ENCODE peak calls at places on chromosomes 13 and 19, in seven cellular contexts. One of them, this sample, is unnamed.

GRCh38 chr13:100673376-100673830 is 1.2 kb downstream of the TMTC4 start:
- DNase-seq in stimulated activated CD4-positive, alpha-beta T cell treated with anti-CD3 and anti-CD28 coated beads, Interleukin-4, amount 100 ng/mL, for 4 hours: no peak
- DNase-seq in GM13976: no peak
- DNase-seq in MV-4-11: no peak
- DNase-seq in H9: peak; percentile 47
- DNase-seq in SJCRH30: no peak
- DNase-seq in HS-5: no peak
- DNase-seq in this sample: no peak

GRCh38 chr19:10753305-10753704 is 35.4 kb downstream of the DNM2 start:
- DNase-seq in MV-4-11: no peak
- DNase-seq in GM13976: no peak
- DNase-seq in HS-5: no peak
- DNase-seq in SJCRH30: no peak
- DNase-seq in H9: no peak
- DNase-seq in stimulated activated CD4-positive, alpha-beta T cell treated with anti-CD3 and anti-CD28 coated beads, Interleukin-4, amount 100 ng/mL, for 4 hours: no peak
- DNase-seq in this sample: no peak

GRCh38 chr13:34847751-34848150 is 94.3 kb upstream of the NBEA start:
- DNase-seq in HS-5: no peak
- DNase-seq in GM13976: no peak
- DNase-seq in SJCRH30: no peak
- DNase-seq in stimulated activated CD4-positive, alpha-beta T cell treated with anti-CD3 and anti-CD28 coated beads, Interleukin-4, amount 100 ng/mL, for 4 hours: no peak
- DNase-seq in MV-4-11: no peak
- DNase-seq in H9: peak; percentile 54
- DNase-seq in this sample: no peak

GRCh38 chr19:7386308-7386707 is 37.6 kb downstream of the ARHGEF18 start:
- DNase-seq in H9: peak; percentile 40
- DNase-seq in stimulated activated CD4-positive, alpha-beta T cell treated with anti-CD3 and anti-CD28 coated beads, Interleukin-4, amount 100 ng/mL, for 4 hours: no peak
- DNase-seq in MV-4-11: no peak
- DNase-seq in HS-5: no peak
- DNase-seq in SJCRH30: no peak
- DNase-seq in GM13976: no peak
- DNase-seq in this sample: no peak

GRCh38 chr19:34096020-34096915 is 76.0 kb upstream of the LSM14A start:
- DNase-seq in SJCRH30: peak; percentile 75
- DNase-seq in H9: peak; percentile 46
- DNase-seq in HS-5: no peak
- DNase-seq in stimulated activated CD4-positive, alpha-beta T cell treated with anti-CD3 and anti-CD28 coated beads, Interleukin-4, amount 100 ng/mL, for 4 hours: no peak
- DNase-seq in MV-4-11: peak; percentile 58
- DNase-seq in GM13976: peak; percentile 46
- DNase-seq in this sample: no peak

GRCh38 chr19:18437481-18438330 is at the start of gene ISYNA1:
- DNase-seq in H9: peak; percentile 81
- DNase-seq in stimulated activated CD4-positive, alpha-beta T cell treated with anti-CD3 and anti-CD28 coated beads, Interleukin-4, amount 100 ng/mL, for 4 hours: peak; percentile 49
- DNase-seq in SJCRH30: no peak
- DNase-seq in HS-5: no peak
- DNase-seq in MV-4-11: no peak
- DNase-seq in GM13976: peak; percentile 82
- DNase-seq in this sample: no peak

GRCh38 chr13:36526897-36527296 is 94.6 kb downstream of the CCNA1 start:
- DNase-seq in H9: no peak
- DNase-seq in HS-5: no peak
- DNase-seq in GM13976: no peak
- DNase-seq in stimulated activated CD4-positive, alpha-beta T cell treated with anti-CD3 and anti-CD28 coated beads, Interleukin-4, amount 100 ng/mL, for 4 hours: no peak
- DNase-seq in MV-4-11: no peak
- DNase-seq in SJCRH30: no peak
- DNase-seq in this sample: no peak

GRCh38 chr19:37329686-37330085 is 41.2 kb upstream of the ZNF527 start:
- DNase-seq in GM13976: no peak
- DNase-seq in MV-4-11: no peak
- DNase-seq in H9: peak; percentile 59
- DNase-seq in SJCRH30: peak; percentile 29
- DNase-seq in HS-5: no peak
- DNase-seq in stimulated activated CD4-positive, alpha-beta T cell treated with anti-CD3 and anti-CD28 coated beads, Interleukin-4, amount 100 ng/mL, for 4 hours: no peak
- DNase-seq in this sample: no peak

GRCh38 chr19:55669418-55670279 is 5.4 kb upstream of the EPN1 start:
- DNase-seq in GM13976: no peak
- DNase-seq in MV-4-11: no peak
- DNase-seq in HS-5: no peak
- DNase-seq in stimulated activated CD4-positive, alpha-beta T cell treated with anti-CD3 and anti-CD28 coated beads, Interleukin-4, amount 100 ng/mL, for 4 hours: no peak
- DNase-seq in H9: no peak
- DNase-seq in SJCRH30: no peak
- DNase-seq in this sample: no peak